ENCODE peak calls at places on chromosomes 3 and 15, in six cellular contexts. L, P, C, I, R and D are unnamed samples.

GRCh38 chr3:66763294-66763693 is 234.8 kb upstream of the KBTBD8 start:
- DNase-seq in L (no peak), P (no peak), C (no peak), I (no peak), R (peak; percentile 90), D (no peak)

GRCh38 chr15:90054618-90055097 is 47.6 kb downstream of the IDH2 start:
- DNase-seq in L (no peak), P (no peak), C (no peak), I (no peak), R (no peak), D (no peak)

GRCh38 chr3:139935866-139936817 is 1.2 kb downstream of the CLSTN2 start:
- DNase-seq in L (no peak), P (peak; percentile 78), C (no peak), I (no peak), R (no peak), D (no peak)

GRCh38 chr3:144273611-144274010 is 302.0 kb downstream of the DIPK2A start:
- DNase-seq in L (no peak), P (no peak), C (no peak), I (no peak), R (peak; percentile 15), D (no peak)

GRCh38 chr3:53513556-53514190 is 19.3 kb downstream of the CACNA1D start:
- DNase-seq in L (no peak), P (no peak), C (no peak), I (no peak), R (no peak), D (no peak)

GRCh38 chr15:22224241-22224671 is 143.9 kb downstream of the OR4M2 start:
- DNase-seq in L (no peak), P (peak; percentile 65), C (no peak), I (no peak), R (no peak), D (no peak)

GRCh38 chr3:72388644-72389043 is 459.6 kb downstream of the SHQ1 start:
- DNase-seq in L (no peak), P (no peak), C (no peak), I (no peak), R (no peak), D (no peak)

GRCh38 chr3:39990532-39990931 is 181.1 kb downstream of the MYRIP start:
- DNase-seq in L (no peak), P (no peak), C (no peak), I (no peak), R (peak; percentile 3), D (no peak)

GRCh38 chr3:57981483-57982087 is 26.6 kb upstream of the FLNB start:
- DNase-seq in L (no peak), P (no peak), C (no peak), I (no peak), R (no peak), D (no peak)

GRCh38 chr3:99522147-99522546 is 116.2 kb upstream of the COL8A1 start:
- DNase-seq in L (no peak), P (no peak), C (no peak), I (no peak), R (no peak), D (no peak)
- H3K27ac ChIP-seq in L (no peak overlapping the region), P (no peak overlapping the region), C (no peak overlapping the region), I (no peak overlapping the region), R (no peak overlapping the region), D (no peak overlapping the region)

GRCh38 chr15:58490405-58491150 is 58.8 kb downstream of the LIPC start:
- DNase-seq in L (no peak), P (no peak), C (no peak), I (no peak), R (no peak), D (no peak)

GRCh38 chr15:58492661-58493397 is 61.0 kb downstream of the LIPC start:
- DNase-seq in L (no peak), P (no peak), C (no peak), I (no peak), R (peak; percentile 21), D (no peak)

GRCh38 chr15:58489693-58490404 is 58.1 kb downstream of the LIPC start:
- DNase-seq in L (no peak), P (no peak), C (no peak), I (no peak), R (no peak), D (no peak)

GRCh38 chr15:58491151-58491473 is 59.3 kb downstream of the LIPC start:
- DNase-seq in L (no peak), P (no peak), C (no peak), I (no peak), R (no peak), D (no peak)

DNA sequence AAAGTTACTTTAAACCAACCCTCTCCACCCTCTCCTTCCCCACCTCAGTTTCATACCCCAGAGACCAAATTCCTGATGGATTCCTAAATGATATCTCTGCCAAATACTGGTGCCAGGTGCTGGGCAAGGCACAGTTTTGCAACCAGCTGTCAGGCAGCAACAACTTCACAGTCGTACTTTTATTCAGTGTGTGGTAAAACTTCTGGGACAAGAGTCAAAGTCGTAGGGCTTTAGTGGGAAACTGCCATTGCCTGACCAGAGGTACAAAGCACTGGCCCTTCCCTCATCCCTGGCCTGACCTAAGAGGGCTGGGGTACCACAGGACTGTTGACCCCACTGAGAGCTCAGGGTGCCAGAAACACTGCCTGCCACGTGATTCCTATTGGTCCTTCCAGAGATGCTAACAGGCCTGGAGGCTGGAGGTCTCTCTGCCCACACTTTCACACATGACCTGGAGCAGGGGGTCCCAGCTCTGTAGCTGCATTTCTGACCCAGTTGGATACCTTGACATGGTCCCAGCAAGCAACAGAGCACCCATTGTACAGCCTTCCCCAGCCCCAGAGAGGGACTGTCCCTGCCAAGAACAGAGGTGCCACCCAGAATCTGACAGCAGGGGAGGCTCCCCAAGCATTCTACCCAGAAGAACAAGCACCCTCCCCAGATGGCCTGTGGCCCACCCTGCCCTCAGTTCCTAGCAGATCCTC is 59.9 kb downstream of the LIPC start:
- DNase-seq in L (no peak), P (no peak), C (no peak), I (no peak), R (no peak), D (no peak)
- H3K27ac ChIP-seq in L (no peak overlapping the region), P (peak overlapping the region; percentile 93), C (no peak overlapping the region), I (no peak overlapping the region), R (no peak overlapping the region), D (no peak overlapping the region)

DNA sequence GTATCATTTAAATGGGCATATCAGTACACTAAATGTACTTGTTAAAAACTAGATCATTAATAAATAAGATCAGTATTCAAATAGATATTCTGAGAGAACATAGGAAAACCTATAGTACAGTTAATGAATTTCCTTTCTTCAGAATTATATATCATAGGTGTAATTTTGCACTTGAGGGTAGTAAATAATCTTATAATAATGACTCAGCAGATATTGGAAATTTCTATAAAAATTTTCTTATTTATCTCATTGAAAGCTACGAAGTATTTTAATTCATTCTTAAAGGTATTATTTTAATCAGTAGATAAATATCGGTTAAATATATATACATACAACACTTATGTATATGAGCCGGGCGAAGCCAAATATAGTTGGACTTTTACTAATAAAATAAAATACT is 300.9 kb upstream of the SOX2 start:
- DNase-seq in L (no peak), P (no peak), C (no peak), I (no peak), R (no peak), D (no peak)
- H3K27ac ChIP-seq in L (no peak overlapping the region), P (no peak overlapping the region), C (no peak overlapping the region), I (no peak overlapping the region), R (no peak overlapping the region), D (no peak overlapping the region)

GRCh38 chr15:74396146-74396438 is 28.6 kb upstream of the CYP11A1 start:
- DNase-seq in L (no peak), P (no peak), C (no peak), I (no peak), R (no peak), D (no peak)
- H3K27ac ChIP-seq in L (no peak overlapping the region), P (no peak overlapping the region), C (peak overlapping the region; percentile 47), I (no peak overlapping the region), R (no peak overlapping the region), D (no peak overlapping the region)

DNA sequence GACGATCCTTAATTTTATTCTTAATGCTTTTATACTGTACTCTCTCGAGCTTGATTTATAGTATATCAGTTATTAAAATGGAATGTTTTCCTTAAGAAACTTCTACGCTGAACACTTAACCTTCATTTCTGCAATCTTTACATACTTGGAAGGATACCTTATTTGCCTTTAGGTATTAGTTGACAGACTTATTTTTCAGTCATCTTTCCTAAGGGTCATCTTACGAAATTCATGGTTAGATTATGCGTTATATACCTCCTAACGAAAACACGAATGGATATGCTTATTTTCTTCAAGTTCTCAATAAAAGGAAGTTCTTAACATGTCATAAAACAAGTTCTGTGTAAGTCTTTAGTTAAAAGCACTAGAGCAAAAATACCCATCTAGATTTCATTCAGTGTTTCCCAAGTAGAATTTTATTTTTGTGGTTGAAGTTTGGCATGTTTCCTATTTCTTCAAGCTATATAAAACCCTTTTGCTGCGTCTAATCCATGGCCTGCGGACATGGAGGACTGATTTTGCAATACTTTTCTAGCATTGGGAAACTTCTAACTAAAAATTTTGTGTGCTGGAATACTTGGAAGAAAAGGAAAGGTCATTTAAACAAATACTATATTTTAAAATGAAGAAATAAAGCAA is 231.3 kb downstream of the TP63 start:
- DNase-seq in L (no peak), P (no peak), C (no peak), I (no peak), R (peak; percentile 26), D (no peak)
- H3K27ac ChIP-seq in L (no peak overlapping the region), P (no peak overlapping the region), C (no peak overlapping the region), I (no peak overlapping the region), R (no peak overlapping the region), D (no peak overlapping the region)

GRCh38 chr15:57028176-57028575 is 109.7 kb downstream of the TCF12 start:
- DNase-seq in L (no peak), P (no peak), C (no peak), I (no peak), R (no peak), D (no peak)

GRCh38 chr15:57031082-57031481 is 112.6 kb downstream of the TCF12 start:
- DNase-seq in L (no peak), P (no peak), C (no peak), I (no peak), R (no peak), D (no peak)

GRCh38 chr15:57031605-57032004 is 113.2 kb downstream of the TCF12 start:
- DNase-seq in L (no peak), P (no peak), C (no peak), I (no peak), R (peak; percentile 76), D (no peak)

GRCh38 chr15:57032338-57032737 is 113.9 kb downstream of the TCF12 start:
- DNase-seq in L (no peak), P (no peak), C (no peak), I (no peak), R (no peak), D (no peak)

DNA sequence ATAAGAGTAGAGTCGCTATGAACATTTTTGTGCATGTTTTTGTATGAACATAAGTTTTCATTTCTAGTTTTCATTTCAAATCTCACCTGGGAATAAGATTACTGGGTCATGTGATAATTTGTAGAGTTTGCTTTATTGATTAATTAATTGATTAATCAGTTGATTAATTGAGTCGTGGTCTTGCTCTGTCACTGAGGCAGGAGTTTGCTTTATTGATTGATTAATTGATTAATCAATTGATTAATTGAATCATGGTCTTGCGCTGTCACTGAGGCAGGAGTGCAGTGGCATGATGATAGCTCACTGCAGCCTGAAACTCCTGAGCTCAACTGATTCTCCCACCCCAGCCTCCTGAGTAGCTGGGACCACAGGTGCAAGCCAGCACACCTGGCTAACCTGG is 111.6 kb downstream of the TCF12 start:
- DNase-seq in L (no peak), P (no peak), C (no peak), I (no peak), R (no peak), D (no peak)
- H3K27ac ChIP-seq in L (no peak overlapping the region), P (no peak overlapping the region), C (no peak overlapping the region), I (no peak overlapping the region), R (no peak overlapping the region), D (no peak overlapping the region)